ENCODE peak calls at places on chromosomes 7 and 10, in eight cellular contexts. L is fibroblast of gingiva, C is mammary epithelial cell, R is tibial artery, X is 8988T, N is memory B cell, H is cardiac fibroblast, K is GM04504. F is an unnamed sample.

GRCh38 chr7:36021917-36022550 is 131.0 kb upstream of the EEPD1 start:
- DNase-seq in N (no peak), H (no peak), C (no peak), R (no peak), X (no peak), L (peak; percentile 35), K (no peak), F (no peak)

GRCh38 chr10:119287613-119287991 is 80.2 kb downstream of the GRK5 start:
- DNase-seq in X (no peak), L (no peak), H (no peak), R (no peak), K (no peak), C (no peak), N (no peak), F (no peak)

GRCh38 chr7:18637516-18637915 is 142.0 kb downstream of the HDAC9 start:
- DNase-seq in H (no peak), L (no peak), N (no peak), K (no peak), R (no peak), C (no peak), X (no peak), F (no peak)

GRCh38 chr7:7177044-7177517 is 5.3 kb upstream of the C1GALT1 start:
- DNase-seq in R (no peak), K (no peak), H (peak; percentile 95), C (peak; percentile 95), X (no peak), N (no peak), L (no peak), F (no peak)

GRCh38 chr10:30869566-30869965 is 162.1 kb downstream of the ZNF438 start:
- DNase-seq in N (no peak), R (no peak), C (no peak), X (no peak), K (no peak), L (peak; percentile 91), H (no peak), F (no peak)

GRCh38 chr7:80147543-80148376 is 13.1 kb downstream of the GNAI1 start:
- DNase-seq in N (no peak), L (peak; percentile 90), C (peak; percentile 71), H (peak; percentile 94), R (no peak), X (no peak), K (peak; percentile 87), F (no peak)

GRCh38 chr10:45470098-45471012 is 96.3 kb downstream of the ALOX5 start:
- DNase-seq in L (no peak), R (no peak), X (no peak), H (peak; percentile 43), K (no peak), C (peak; percentile 34), N (peak; percentile 47), F (no peak)

GRCh38 chr7:1663857-1664651 is 6.0 kb upstream of the ELFN1 start:
- DNase-seq in X (peak; percentile 28), K (no peak), N (no peak), H (no peak), R (peak; percentile 15), C (no peak), L (no peak), F (no peak)

GRCh38 chr10:89518876-89519842 is 16.2 kb downstream of the SLC16A12 start:
- DNase-seq in K (peak; percentile 93), H (peak; percentile 98), C (no peak), N (no peak), X (no peak), L (peak; percentile 97), R (peak; percentile 55), F (no peak)

GRCh38 chr10:102280397-102281015 is 35.2 kb downstream of the GBF1 start:
- DNase-seq in L (no peak), R (no peak), X (no peak), H (peak; percentile 42), C (no peak), K (no peak), N (no peak), F (no peak)

GRCh38 chr7:114930107-114930521 is 8.2 kb downstream of the MDFIC start:
- DNase-seq in R (no peak), H (no peak), C (no peak), N (no peak), K (no peak), X (no peak), L (no peak), F (no peak)

GRCh38 chr7:155752756-155753445 is 59.4 kb downstream of the SHH start:
- DNase-seq in K (no peak), R (no peak), X (no peak), H (no peak), L (no peak), C (no peak), N (no peak), F (no peak)

GRCh38 chr7:66047426-66047825 is 28.2 kb upstream of the ASL start:
- DNase-seq in L (peak; percentile 85), X (no peak), R (no peak), N (no peak), C (peak; percentile 92), K (peak; percentile 84), H (peak; percentile 98), F (no peak)

GRCh38 chr10:23481351-23481961 is 42.6 kb downstream of the OTUD1 start:
- DNase-seq in C (no peak), L (no peak), X (no peak), K (no peak), H (no peak), N (no peak), R (no peak), F (no peak)

GRCh38 chr10:89352039-89352597 is 24.3 kb downstream of the IFIT3 start:
- DNase-seq in X (no peak), L (peak; percentile 99), C (peak; percentile 74), H (peak; percentile 98), N (no peak), K (peak; percentile 99), R (peak; percentile 62), F (peak; percentile 80)

F was measured in right atrium auricular region.